ENCODE peak calls at places on chromosomes 1 and 21, in six cellular contexts. One of them, this sample, is unnamed.

GRCh38 chr1:53851571-53852282 is 13.6 kb upstream of the NDC1 start:
- DNase-seq in AG10803: no peak
- DNase-seq in pancreas: no peak
- DNase-seq in GM12864: no peak
- DNase-seq in PC-3: no peak
- DNase-seq in H1: no peak
- DNase-seq in this sample: no peak

GRCh38 chr1:16118706-16119105 is 37.2 kb downstream of the EPHA2 start:
- DNase-seq in GM12864: no peak
- DNase-seq in AG10803: no peak
- DNase-seq in pancreas: peak
- DNase-seq in PC-3: no peak
- DNase-seq in H1: no peak
- DNase-seq in this sample: no peak

GRCh38 chr1:234111458-234112142 is 207.1 kb downstream of the SLC35F3 start:
- DNase-seq in H1: peak
- DNase-seq in pancreas: no peak
- DNase-seq in GM12864: no peak
- DNase-seq in AG10803: peak
- DNase-seq in PC-3: peak
- DNase-seq in this sample: no peak

GRCh38 chr1:228082975-228083870 is 715 bp downstream of the ARF1 start:
- DNase-seq in GM12864: no peak
- DNase-seq in PC-3: peak
- DNase-seq in pancreas: peak
- DNase-seq in H1: no peak
- DNase-seq in AG10803: peak
- DNase-seq in this sample: peak

GRCh38 chr1:244834596-244835275 is 722 bp upstream of the COX20 start:
- DNase-seq in AG10803: peak
- DNase-seq in H1: peak
- DNase-seq in PC-3: peak
- DNase-seq in GM12864: peak
- DNase-seq in pancreas: peak
- DNase-seq in this sample: peak

GRCh38 chr1:29474274-29474824 is 238.0 kb downstream of the PTPRU start:
- DNase-seq in AG10803: no peak
- DNase-seq in GM12864: no peak
- DNase-seq in PC-3: no peak
- DNase-seq in H1: no peak
- DNase-seq in pancreas: no peak
- DNase-seq in this sample: no peak

GRCh38 chr1:21901473-21901847 is 35.6 kb downstream of the HSPG2 start:
- DNase-seq in PC-3: no peak
- DNase-seq in GM12864: no peak
- DNase-seq in H1: no peak
- DNase-seq in AG10803: peak
- DNase-seq in pancreas: no peak
- DNase-seq in this sample: no peak

GRCh38 chr1:12204140-12204539 is 25.7 kb upstream of the VPS13D start:
- DNase-seq in GM12864: no peak
- DNase-seq in H1: no peak
- DNase-seq in PC-3: no peak
- DNase-seq in AG10803: no peak
- DNase-seq in pancreas: no peak
- DNase-seq in this sample: no peak

GRCh38 chr1:68322837-68323687 is 90.7 kb upstream of the WLS start:
- DNase-seq in GM12864: no peak
- DNase-seq in H1: no peak
- DNase-seq in pancreas: no peak
- DNase-seq in PC-3: no peak
- DNase-seq in AG10803: peak
- DNase-seq in this sample: no peak

GRCh38 chr21:32423320-32423719 is 10.8 kb downstream of the EVA1C start:
- DNase-seq in AG10803: peak
- DNase-seq in GM12864: no peak
- DNase-seq in PC-3: peak
- DNase-seq in pancreas: no peak
- DNase-seq in H1: no peak
- DNase-seq in this sample: no peak

GRCh38 chr1:185837711-185838110 is 103.5 kb downstream of the HMCN1 start:
- DNase-seq in H1: no peak
- DNase-seq in PC-3: no peak
- DNase-seq in pancreas: no peak
- DNase-seq in AG10803: peak
- DNase-seq in GM12864: no peak
- DNase-seq in this sample: no peak

GRCh38 chr1:98429851-98430496 is 231.5 kb upstream of the SNX7 start:
- DNase-seq in AG10803: no peak
- DNase-seq in pancreas: peak
- DNase-seq in PC-3: peak
- DNase-seq in GM12864: no peak
- DNase-seq in H1: no peak
- DNase-seq in this sample: no peak

GRCh38 chr1:224368409-224368808 is 11.7 kb downstream of the CNIH4 start:
- DNase-seq in H1: no peak
- DNase-seq in AG10803: no peak
- DNase-seq in pancreas: no peak
- DNase-seq in PC-3: no peak
- DNase-seq in GM12864: peak
- DNase-seq in this sample: no peak

GRCh38 chr1:93395195-93395594 is 49.5 kb downstream of the DR1 start:
- DNase-seq in AG10803: peak
- DNase-seq in GM12864: no peak
- DNase-seq in PC-3: no peak
- DNase-seq in H1: no peak
- DNase-seq in pancreas: no peak
- DNase-seq in this sample: no peak

GRCh38 chr1:65072845-65073244 is 75.2 kb upstream of the AK4 start:
- DNase-seq in AG10803: no peak
- DNase-seq in PC-3: no peak
- DNase-seq in pancreas: no peak
- DNase-seq in H1: no peak
- DNase-seq in GM12864: no peak
- DNase-seq in this sample: no peak

GRCh38 chr1:192555399-192555798 is 20.2 kb upstream of the RGS1 start:
- DNase-seq in PC-3: no peak
- DNase-seq in pancreas: no peak
- DNase-seq in AG10803: no peak
- DNase-seq in H1: no peak
- DNase-seq in GM12864: no peak
- DNase-seq in this sample: no peak

GRCh38 chr1:219555031-219555667 is 57.8 kb downstream of the ZC3H11B start:
- DNase-seq in PC-3: peak
- DNase-seq in GM12864: no peak
- DNase-seq in H1: peak
- DNase-seq in pancreas: no peak
- DNase-seq in AG10803: peak
- DNase-seq in this sample: no peak

GRCh38 chr21:39208624-39209333 is 25.5 kb upstream of the PSMG1 start:
- DNase-seq in pancreas: no peak
- DNase-seq in PC-3: no peak
- DNase-seq in AG10803: no peak
- DNase-seq in H1: no peak
- DNase-seq in GM12864: no peak
- DNase-seq in this sample: no peak

GRCh38 chr1:179327679-179328078 is 34.1 kb downstream of the SOAT1 start:
- DNase-seq in AG10803: no peak
- DNase-seq in pancreas: no peak
- DNase-seq in H1: no peak
- DNase-seq in GM12864: no peak
- DNase-seq in PC-3: no peak
- DNase-seq in this sample: no peak

GRCh38 chr1:24421502-24421901 is 5.9 kb downstream of the NIPAL3 start:
- DNase-seq in PC-3: peak
- DNase-seq in pancreas: no peak
- DNase-seq in GM12864: no peak
- DNase-seq in H1: no peak
- DNase-seq in AG10803: no peak
- DNase-seq in this sample: no peak

GRCh38 chr1:110084226-110085078 is 14.0 kb upstream of the ALX3 start:
- DNase-seq in H1: no peak
- DNase-seq in GM12864: no peak
- DNase-seq in PC-3: no peak
- DNase-seq in AG10803: peak
- DNase-seq in pancreas: peak
- DNase-seq in this sample: peak

GRCh38 chr1:40772146-40772770 is 11.3 kb upstream of the KCNQ4 start:
- DNase-seq in pancreas: no peak
- DNase-seq in H1: no peak
- DNase-seq in AG10803: no peak
- DNase-seq in GM12864: no peak
- DNase-seq in PC-3: no peak
- DNase-seq in this sample: no peak

GRCh38 chr21:39938086-39938611 is 70.9 kb downstream of the PCP4 start:
- DNase-seq in PC-3: no peak
- DNase-seq in pancreas: peak
- DNase-seq in H1: no peak
- DNase-seq in AG10803: no peak
- DNase-seq in GM12864: no peak
- DNase-seq in this sample: no peak

DNA sequence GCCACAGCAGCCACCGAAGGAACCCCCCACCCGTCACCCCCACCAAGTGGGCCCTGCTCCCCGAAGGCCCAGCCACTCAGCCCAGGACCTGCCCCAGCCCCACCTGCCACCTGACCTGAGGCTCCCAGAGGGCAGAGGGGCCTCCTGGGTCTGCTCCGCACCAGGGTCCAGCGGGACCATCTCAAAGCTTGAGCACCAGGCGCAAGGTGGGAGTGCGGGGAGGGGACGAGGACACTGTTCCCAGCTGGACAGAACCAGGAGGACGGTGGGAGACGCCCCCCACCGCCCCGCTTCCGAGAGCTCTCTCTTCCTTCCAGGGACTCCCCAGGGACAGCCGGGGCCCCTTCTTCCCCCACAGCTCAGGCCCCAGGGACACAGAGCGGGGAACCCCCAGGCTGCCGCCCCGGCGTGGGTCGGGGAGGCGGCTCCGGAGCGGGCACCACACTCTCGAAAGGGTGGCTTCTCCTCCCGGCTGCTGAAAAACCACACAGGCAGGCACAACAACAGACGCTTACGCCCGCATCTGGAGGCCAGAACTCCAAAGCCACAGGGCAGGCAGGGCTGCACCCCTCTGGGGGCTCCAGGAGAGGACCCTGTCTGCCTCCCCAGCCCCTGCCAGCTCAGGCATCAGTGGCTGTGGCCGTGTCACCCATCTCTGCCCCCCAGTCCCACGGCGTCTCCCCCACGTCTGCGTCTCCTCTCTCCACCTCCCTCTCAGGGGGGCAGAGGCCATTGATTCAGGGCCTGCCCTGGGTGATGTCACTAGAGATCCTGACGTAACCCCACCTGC is 1.9 kb upstream of the TTLL10 start:
- DNase-seq in H1: no peak
- DNase-seq in pancreas: peak
- DNase-seq in PC-3: no peak
- DNase-seq in AG10803: no peak
- DNase-seq in GM12864: no peak
- DNase-seq in this sample: peak
- H3K4me3 ChIP-seq in H1: no peak
- H3K4me3 ChIP-seq in pancreas: no peak
- H3K4me3 ChIP-seq in PC-3: no peak
- H3K4me3 ChIP-seq in AG10803: no peak
- H3K4me3 ChIP-seq in GM12864: no peak
- H3K4me3 ChIP-seq in this sample: peak

GRCh38 chr1:155086182-155086741 is 7.6 kb downstream of the EFNA3 start:
- DNase-seq in PC-3: peak
- DNase-seq in pancreas: peak
- DNase-seq in AG10803: peak
- DNase-seq in H1: no peak
- DNase-seq in GM12864: no peak
- DNase-seq in this sample: peak

GRCh38 chr1:155083865-155084721 is 5.5 kb downstream of the EFNA3 start:
- DNase-seq in GM12864: no peak
- DNase-seq in PC-3: peak
- DNase-seq in H1: no peak
- DNase-seq in AG10803: peak
- DNase-seq in pancreas: peak
- DNase-seq in this sample: no peak

GRCh38 chr1:155084722-155085503 is 6.3 kb downstream of the EFNA3 start:
- DNase-seq in PC-3: peak
- DNase-seq in AG10803: peak
- DNase-seq in H1: peak
- DNase-seq in GM12864: peak
- DNase-seq in pancreas: peak
- DNase-seq in this sample: peak

GRCh38 chr1:155085504-155086181 is 7.0 kb downstream of the EFNA3 start:
- DNase-seq in H1: no peak
- DNase-seq in GM12864: no peak
- DNase-seq in PC-3: peak
- DNase-seq in pancreas: peak
- DNase-seq in AG10803: no peak
- DNase-seq in this sample: peak

DNA sequence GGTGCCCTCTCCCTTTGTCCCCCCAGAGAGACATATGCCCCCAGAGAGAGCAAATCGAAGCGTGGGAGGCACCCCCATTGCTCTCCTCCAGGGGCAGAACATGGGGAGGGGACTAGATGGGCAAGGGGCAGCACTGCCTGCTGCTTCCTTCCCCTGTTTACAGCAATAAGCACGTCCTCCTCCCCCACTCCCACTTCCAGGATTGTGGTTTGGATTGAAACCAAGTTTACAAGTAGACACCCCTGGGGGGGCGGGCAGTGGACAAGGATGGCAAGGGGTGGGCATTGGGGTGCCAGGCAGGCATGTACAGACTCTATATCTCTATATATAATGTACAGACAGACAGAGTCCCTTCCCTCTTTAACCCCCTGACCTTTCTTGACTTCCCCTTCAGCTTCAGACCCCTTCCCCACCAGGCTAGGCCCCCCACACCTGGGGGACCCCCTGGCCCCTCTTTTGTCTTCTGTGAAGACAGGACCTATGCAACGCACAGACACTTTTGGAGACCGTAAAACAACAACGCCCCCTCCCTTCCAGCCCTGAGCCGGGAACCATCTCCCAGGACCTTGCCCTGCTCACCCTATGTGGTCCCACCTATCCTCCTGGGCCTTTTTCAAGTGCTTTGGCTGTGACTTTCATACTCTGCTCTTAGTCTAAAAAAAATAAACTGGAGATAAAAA is 8.4 kb downstream of the EFNA3 start:
- DNase-seq in AG10803: no peak
- DNase-seq in PC-3: no peak
- DNase-seq in pancreas: no peak
- DNase-seq in GM12864: no peak
- DNase-seq in H1: no peak
- DNase-seq in this sample: no peak
- TF ChIP-seq CTCF in AG10803: no peak
- TF ChIP-seq CTCF in PC-3: no peak
- TF ChIP-seq CTCF in pancreas: no peak
- TF ChIP-seq CTCF in GM12864: no peak
- TF ChIP-seq CTCF in H1: peak
- TF ChIP-seq CTCF in this sample: peak

GRCh38 chr1:107933736-107934135 is 31.2 kb downstream of the VAV3 start:
- DNase-seq in AG10803: no peak
- DNase-seq in PC-3: no peak
- DNase-seq in pancreas: no peak
- DNase-seq in H1: no peak
- DNase-seq in GM12864: no peak
- DNase-seq in this sample: no peak
- H3K4me3 ChIP-seq in AG10803: no peak
- H3K4me3 ChIP-seq in PC-3: no peak
- H3K4me3 ChIP-seq in pancreas: no peak
- H3K4me3 ChIP-seq in H1: no peak
- H3K4me3 ChIP-seq in GM12864: no peak
- H3K4me3 ChIP-seq in this sample: no peak

GRCh38 chr1:26075421-26076144 is 8.2 kb upstream of the TRIM63 start:
- DNase-seq in pancreas: peak
- DNase-seq in GM12864: no peak
- DNase-seq in H1: no peak
- DNase-seq in PC-3: no peak
- DNase-seq in AG10803: no peak
- DNase-seq in this sample: no peak
- TF ChIP-seq CTCF in pancreas: no peak
- TF ChIP-seq CTCF in GM12864: no peak
- TF ChIP-seq CTCF in H1: no peak
- TF ChIP-seq CTCF in PC-3: no peak
- TF ChIP-seq CTCF in AG10803: no peak
- TF ChIP-seq CTCF in this sample: no peak